ENCODE peak calls at places on chromosome X, in nine cellular contexts. One of them, this sample, is unnamed. For H3K4me1, the result is how much of the 10 kb centered on the place peaks cover.

GRCh38 chrX:40343319-40343718 is 237.5 kb upstream of the ATP6AP2 start:
- DNase-seq in upper lobe of left lung: peak
- DNase-seq in endothelial cell of umbilical vein: no peak
- DNase-seq in stomach: no peak
- DNase-seq in transverse colon: no peak
- DNase-seq in K562: no peak
- DNase-seq in spleen: no peak
- DNase-seq in sigmoid colon: no peak
- DNase-seq in breast epithelium: no peak
- DNase-seq in this sample: no peak

GRCh38 chrX:10177004-10177396 is 20.2 kb downstream of the CLCN4 start:
- DNase-seq in upper lobe of left lung: no peak
- DNase-seq in endothelial cell of umbilical vein: no peak
- DNase-seq in stomach: no peak
- DNase-seq in transverse colon: no peak
- DNase-seq in K562: no peak
- DNase-seq in spleen: no peak
- DNase-seq in sigmoid colon: no peak
- DNase-seq in breast epithelium: no peak
- DNase-seq in this sample: no peak

GRCh38 chrX:17735396-17735795 is 1.9 kb upstream of the SCML1 start:
- DNase-seq in upper lobe of left lung: no peak
- DNase-seq in endothelial cell of umbilical vein: no peak
- DNase-seq in stomach: no peak
- DNase-seq in transverse colon: peak
- DNase-seq in K562: no peak
- DNase-seq in spleen: no peak
- DNase-seq in sigmoid colon: no peak
- DNase-seq in breast epithelium: no peak
- DNase-seq in this sample: no peak

GRCh38 chrX:129653985-129654651 is 638 bp downstream of the APLN start:
- DNase-seq in upper lobe of left lung: peak
- DNase-seq in endothelial cell of umbilical vein: no peak
- DNase-seq in stomach: peak
- DNase-seq in transverse colon: no peak
- DNase-seq in K562: no peak
- DNase-seq in spleen: no peak
- DNase-seq in sigmoid colon: no peak
- DNase-seq in breast epithelium: no peak
- DNase-seq in this sample: no peak

GRCh38 chrX:148878371-148878770 is 378.0 kb downstream of the AFF2 start:
- DNase-seq in upper lobe of left lung: no peak
- DNase-seq in endothelial cell of umbilical vein: peak
- DNase-seq in stomach: no peak
- DNase-seq in transverse colon: no peak
- DNase-seq in K562: no peak
- DNase-seq in spleen: no peak
- DNase-seq in sigmoid colon: no peak
- DNase-seq in breast epithelium: no peak
- DNase-seq in this sample: no peak

GRCh38 chrX:107718156-107718621 is 57.4 kb downstream of the TSC22D3 start:
- DNase-seq in upper lobe of left lung: no peak
- DNase-seq in endothelial cell of umbilical vein: peak
- DNase-seq in stomach: peak
- DNase-seq in transverse colon: peak
- DNase-seq in K562: peak
- DNase-seq in spleen: peak
- DNase-seq in sigmoid colon: peak
- DNase-seq in breast epithelium: peak
- DNase-seq in this sample: no peak

GRCh38 chrX:102746134-102746584 is 25.6 kb downstream of the GPRASP3 start:
- DNase-seq in upper lobe of left lung: peak
- DNase-seq in endothelial cell of umbilical vein: no peak
- DNase-seq in stomach: peak
- DNase-seq in transverse colon: peak
- DNase-seq in K562: no peak
- DNase-seq in spleen: peak
- DNase-seq in sigmoid colon: peak
- DNase-seq in breast epithelium: no peak
- DNase-seq in this sample: peak

GRCh38 chrX:13216139-13216538 is 103.7 kb downstream of the ATXN3L start:
- DNase-seq in upper lobe of left lung: no peak
- DNase-seq in endothelial cell of umbilical vein: no peak
- DNase-seq in stomach: no peak
- DNase-seq in transverse colon: no peak
- DNase-seq in K562: no peak
- DNase-seq in spleen: no peak
- DNase-seq in sigmoid colon: no peak
- DNase-seq in breast epithelium: no peak
- DNase-seq in this sample: no peak

GRCh38 chrX:12844319-12844718 is 22.6 kb upstream of the TLR7 start:
- DNase-seq in upper lobe of left lung: no peak
- DNase-seq in endothelial cell of umbilical vein: no peak
- DNase-seq in stomach: no peak
- DNase-seq in transverse colon: no peak
- DNase-seq in K562: no peak
- DNase-seq in spleen: no peak
- DNase-seq in sigmoid colon: no peak
- DNase-seq in breast epithelium: no peak
- DNase-seq in this sample: no peak

GRCh38 chrX:111511477-111511876 is at the start of gene SERTM2:
- DNase-seq in upper lobe of left lung: no peak
- DNase-seq in endothelial cell of umbilical vein: no peak
- DNase-seq in stomach: no peak
- DNase-seq in transverse colon: no peak
- DNase-seq in K562: no peak
- DNase-seq in spleen: no peak
- DNase-seq in sigmoid colon: no peak
- DNase-seq in breast epithelium: no peak
- DNase-seq in this sample: no peak

GRCh38 chrX:19931146-19931545 is 43.7 kb upstream of the SH3KBP1 start:
- DNase-seq in upper lobe of left lung: no peak
- DNase-seq in endothelial cell of umbilical vein: no peak
- DNase-seq in stomach: no peak
- DNase-seq in transverse colon: no peak
- DNase-seq in K562: no peak
- DNase-seq in spleen: no peak
- DNase-seq in sigmoid colon: no peak
- DNase-seq in breast epithelium: no peak
- DNase-seq in this sample: no peak

DNA sequence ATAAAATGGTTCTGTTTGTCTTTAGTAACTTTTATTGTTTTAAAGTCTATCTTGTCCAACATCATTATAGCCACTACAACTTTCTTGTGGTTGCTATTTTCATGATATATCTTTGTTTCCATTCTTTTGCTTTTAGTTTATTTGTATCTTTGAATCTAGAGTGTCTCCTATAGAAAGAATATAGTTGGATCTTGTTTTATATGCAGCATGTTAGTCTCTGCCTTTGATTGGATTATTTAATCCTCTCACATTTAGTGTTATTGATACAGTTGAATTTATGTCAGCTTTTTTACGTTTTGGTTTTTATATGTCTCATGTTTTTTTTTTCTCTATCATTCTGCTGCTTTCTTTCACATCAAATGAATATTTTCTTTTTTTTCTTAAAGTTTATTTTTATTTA is 98.1 kb downstream of the VSIG4 start:
- DNase-seq in upper lobe of left lung: no peak
- DNase-seq in endothelial cell of umbilical vein: no peak
- DNase-seq in stomach: no peak
- DNase-seq in transverse colon: no peak
- DNase-seq in K562: no peak
- DNase-seq in spleen: no peak
- DNase-seq in sigmoid colon: no peak
- DNase-seq in breast epithelium: no peak
- DNase-seq in this sample: no peak
- TF ChIP-seq POLR2AphosphoS5 in upper lobe of left lung: no peak
- TF ChIP-seq POLR2AphosphoS5 in endothelial cell of umbilical vein: no peak
- TF ChIP-seq POLR2AphosphoS5 in stomach: no peak
- TF ChIP-seq POLR2AphosphoS5 in transverse colon: no peak
- TF ChIP-seq POLR2AphosphoS5 in K562: no peak
- TF ChIP-seq POLR2AphosphoS5 in spleen: no peak
- TF ChIP-seq POLR2AphosphoS5 in sigmoid colon: no peak
- TF ChIP-seq POLR2AphosphoS5 in breast epithelium: no peak
- TF ChIP-seq POLR2AphosphoS5 in this sample: no peak

GRCh38 chrX:22063284-22063683 is 31.2 kb downstream of the PHEX start:
- DNase-seq in upper lobe of left lung: no peak
- DNase-seq in endothelial cell of umbilical vein: no peak
- DNase-seq in stomach: no peak
- DNase-seq in transverse colon: no peak
- DNase-seq in K562: no peak
- DNase-seq in spleen: no peak
- DNase-seq in sigmoid colon: no peak
- DNase-seq in breast epithelium: no peak
- DNase-seq in this sample: no peak
- H3K4me1 ChIP-seq in upper lobe of left lung: under half
- H3K4me1 ChIP-seq in endothelial cell of umbilical vein: under half
- H3K4me1 ChIP-seq in stomach: under half
- H3K4me1 ChIP-seq in transverse colon: under half
- H3K4me1 ChIP-seq in K562: under half
- H3K4me1 ChIP-seq in spleen: under half
- H3K4me1 ChIP-seq in sigmoid colon: under half
- H3K4me1 ChIP-seq in breast epithelium: under half
- H3K4me1 ChIP-seq in this sample: under half

GRCh38 chrX:38558681-38559080 is 2.7 kb upstream of the TSPAN7 start:
- DNase-seq in upper lobe of left lung: no peak
- DNase-seq in endothelial cell of umbilical vein: no peak
- DNase-seq in stomach: no peak
- DNase-seq in transverse colon: no peak
- DNase-seq in K562: no peak
- DNase-seq in spleen: no peak
- DNase-seq in sigmoid colon: no peak
- DNase-seq in breast epithelium: no peak
- DNase-seq in this sample: no peak

GRCh38 chrX:38563006-38563405 is 1.7 kb downstream of the TSPAN7 start:
- DNase-seq in upper lobe of left lung: no peak
- DNase-seq in endothelial cell of umbilical vein: no peak
- DNase-seq in stomach: no peak
- DNase-seq in transverse colon: no peak
- DNase-seq in K562: no peak
- DNase-seq in spleen: no peak
- DNase-seq in sigmoid colon: no peak
- DNase-seq in breast epithelium: no peak
- DNase-seq in this sample: no peak

GRCh38 chrX:38561951-38562719 is 793 bp downstream of the TSPAN7 start:
- DNase-seq in upper lobe of left lung: peak
- DNase-seq in endothelial cell of umbilical vein: no peak
- DNase-seq in stomach: no peak
- DNase-seq in transverse colon: peak
- DNase-seq in K562: no peak
- DNase-seq in spleen: peak
- DNase-seq in sigmoid colon: peak
- DNase-seq in breast epithelium: no peak
- DNase-seq in this sample: no peak

GRCh38 chrX:38560776-38561125 is 591 bp upstream of the TSPAN7 start:
- DNase-seq in upper lobe of left lung: no peak
- DNase-seq in endothelial cell of umbilical vein: peak
- DNase-seq in stomach: no peak
- DNase-seq in transverse colon: no peak
- DNase-seq in K562: no peak
- DNase-seq in spleen: peak
- DNase-seq in sigmoid colon: no peak
- DNase-seq in breast epithelium: no peak
- DNase-seq in this sample: no peak

GRCh38 chrX:38561126-38561868 is at the start of gene TSPAN7:
- DNase-seq in upper lobe of left lung: peak
- DNase-seq in endothelial cell of umbilical vein: peak
- DNase-seq in stomach: peak
- DNase-seq in transverse colon: peak
- DNase-seq in K562: peak
- DNase-seq in spleen: peak
- DNase-seq in sigmoid colon: peak
- DNase-seq in breast epithelium: peak
- DNase-seq in this sample: peak
- TF ChIP-seq POLR2A in upper lobe of left lung: no peak
- TF ChIP-seq POLR2A in endothelial cell of umbilical vein: no peak
- TF ChIP-seq POLR2A in stomach: no peak
- TF ChIP-seq POLR2A in transverse colon: no peak
- TF ChIP-seq POLR2A in K562: no peak
- TF ChIP-seq POLR2A in spleen: no peak
- TF ChIP-seq POLR2A in sigmoid colon: no peak
- TF ChIP-seq POLR2A in breast epithelium: no peak
- TF ChIP-seq POLR2A in this sample: no peak

GRCh38 chrX:49165901-49166881 is 3.6 kb downstream of the MAGIX start:
- DNase-seq in upper lobe of left lung: peak
- DNase-seq in endothelial cell of umbilical vein: peak
- DNase-seq in stomach: peak
- DNase-seq in transverse colon: peak
- DNase-seq in K562: peak
- DNase-seq in spleen: peak
- DNase-seq in sigmoid colon: peak
- DNase-seq in breast epithelium: peak
- DNase-seq in this sample: peak
- TF ChIP-seq POLR2AphosphoS5 in upper lobe of left lung: peak
- TF ChIP-seq POLR2AphosphoS5 in endothelial cell of umbilical vein: peak
- TF ChIP-seq POLR2AphosphoS5 in stomach: peak
- TF ChIP-seq POLR2AphosphoS5 in transverse colon: peak
- TF ChIP-seq POLR2AphosphoS5 in K562: no peak
- TF ChIP-seq POLR2AphosphoS5 in spleen: peak
- TF ChIP-seq POLR2AphosphoS5 in sigmoid colon: peak
- TF ChIP-seq POLR2AphosphoS5 in breast epithelium: no peak
- TF ChIP-seq POLR2AphosphoS5 in this sample: no peak

DNA sequence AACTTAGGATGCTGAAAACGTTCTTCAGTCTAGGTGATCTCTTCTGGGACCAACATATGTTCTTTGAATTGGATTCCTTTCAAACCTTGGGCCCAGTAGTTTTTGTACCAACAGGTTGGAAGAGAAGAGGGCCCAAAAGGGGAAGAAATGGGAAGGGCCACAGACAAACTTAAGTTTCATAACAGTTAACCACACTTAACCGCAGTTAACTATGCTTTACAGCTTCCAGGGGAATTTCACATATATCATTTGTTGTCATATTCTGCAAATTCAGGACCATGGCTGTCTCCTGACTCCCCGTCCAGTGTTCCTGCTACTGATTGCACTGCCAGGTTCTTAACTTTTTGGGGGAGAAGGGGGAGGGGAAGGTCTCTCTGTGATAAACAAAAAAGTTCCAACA is 34.6 kb downstream of the RTL5 start:
- DNase-seq in upper lobe of left lung: no peak
- DNase-seq in endothelial cell of umbilical vein: no peak
- DNase-seq in stomach: no peak
- DNase-seq in transverse colon: no peak
- DNase-seq in K562: no peak
- DNase-seq in spleen: no peak
- DNase-seq in sigmoid colon: no peak
- DNase-seq in breast epithelium: no peak
- DNase-seq in this sample: no peak
- H3K4me1 ChIP-seq in upper lobe of left lung: under half
- H3K4me1 ChIP-seq in endothelial cell of umbilical vein: under half
- H3K4me1 ChIP-seq in stomach: under half
- H3K4me1 ChIP-seq in transverse colon: under half
- H3K4me1 ChIP-seq in K562: under half
- H3K4me1 ChIP-seq in spleen: under half
- H3K4me1 ChIP-seq in sigmoid colon: under half
- H3K4me1 ChIP-seq in breast epithelium: under half
- H3K4me1 ChIP-seq in this sample: under half

DNA sequence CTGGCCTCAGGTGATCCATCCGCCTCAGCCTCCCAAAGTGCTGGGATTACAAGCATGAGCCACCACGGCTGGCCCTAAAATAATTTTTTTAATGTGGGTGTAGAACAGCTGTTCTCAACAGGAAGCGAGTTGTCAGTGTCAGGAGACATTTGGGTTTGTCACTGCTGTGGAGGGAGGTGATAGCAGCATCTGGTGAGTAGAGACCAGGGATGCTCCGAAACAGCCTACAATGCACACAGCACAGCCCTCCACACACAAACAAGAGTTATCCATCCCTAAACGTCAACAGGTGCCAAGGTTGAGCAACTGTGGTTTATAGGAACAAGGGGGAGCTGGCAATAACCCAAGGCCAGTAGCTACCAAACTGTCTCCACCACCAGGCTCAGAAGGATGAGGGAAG is 243.3 kb upstream of the STS start:
- DNase-seq in upper lobe of left lung: no peak
- DNase-seq in endothelial cell of umbilical vein: no peak
- DNase-seq in stomach: no peak
- DNase-seq in transverse colon: no peak
- DNase-seq in K562: no peak
- DNase-seq in spleen: no peak
- DNase-seq in sigmoid colon: no peak
- DNase-seq in breast epithelium: no peak
- DNase-seq in this sample: no peak
- TF ChIP-seq POLR2A in upper lobe of left lung: no peak
- TF ChIP-seq POLR2A in endothelial cell of umbilical vein: no peak
- TF ChIP-seq POLR2A in stomach: no peak
- TF ChIP-seq POLR2A in transverse colon: no peak
- TF ChIP-seq POLR2A in K562: no peak
- TF ChIP-seq POLR2A in spleen: no peak
- TF ChIP-seq POLR2A in sigmoid colon: no peak
- TF ChIP-seq POLR2A in breast epithelium: no peak
- TF ChIP-seq POLR2A in this sample: no peak

This sample was measured in suprapubic skin.